ENCODE peak calls at places on chromosomes 6 and 20, in four cellular contexts. X is HT-29, E is Caki2, S is cerebellar cortex. J is an unnamed sample.

GRCh38 chr6:46549155-46549554 is 57.9 kb upstream of the RCAN2 start:
- DNase-seq in X (no peak), E (peak), S (no peak), J (no peak)

GRCh38 chr6:90008908-90009501 is 114.7 kb downstream of the GJA10 start:
- DNase-seq in X (no peak), E (no peak), S (no peak), J (no peak)

GRCh38 chr6:340991-341827 is 48.9 kb downstream of the DUSP22 start:
- DNase-seq in X (no peak), E (no peak), S (no peak), J (no peak)

GRCh38 chr20:51425347-51426106 is 117.0 kb downstream of the NFATC2 start:
- DNase-seq in X (no peak), E (no peak), S (no peak), J (no peak)

GRCh38 chr6:121652726-121653623 is 217.5 kb downstream of the GJA1 start:
- DNase-seq in X (no peak), E (peak), S (peak), J (no peak)

GRCh38 chr6:46491201-46491788 is at the start of gene RCAN2:
- DNase-seq in X (peak), E (peak), S (peak), J (peak)

GRCh38 chr6:112743343-112743742 is 396.2 kb downstream of the RFPL4B start:
- DNase-seq in X (no peak), E (no peak), S (peak), J (no peak)

GRCh38 chr20:62286493-62287064 is 16.2 kb upstream of the ADRM1 start:
- DNase-seq in X (no peak), E (no peak), S (peak), J (no peak)

GRCh38 chr6:14228571-14228970 is 111.0 kb downstream of the CD83 start:
- DNase-seq in X (no peak), E (peak), S (no peak), J (no peak)

GRCh38 chr20:53623454-53624206 is 30.0 kb upstream of the ZNF217 start:
- DNase-seq in X (peak), E (peak), S (peak), J (peak)

GRCh38 chr6:127554435-127555006 is 22.5 kb upstream of the C6orf58 start:
- DNase-seq in X (peak), E (peak), S (peak), J (peak)

GRCh38 chr6:11200356-11200755 is 32.1 kb downstream of the NEDD9 start:
- DNase-seq in X (no peak), E (no peak), S (no peak), J (no peak)

GRCh38 chr20:20395087-20395486 is 27.2 kb downstream of the INSM1 start:
- DNase-seq in X (no peak), E (no peak), S (no peak), J (no peak)

GRCh38 chr6:32785781-32786533 is 22.6 kb upstream of the HLA-DQB2 start:
- DNase-seq in X (peak), E (peak), S (peak), J (peak)

J was measured in SW480.